ENCODE peak calls at places on chromosomes 3 and 15, in four cellular contexts. H, E, T and Z are unnamed samples.

GRCh38 chr3:69462022-69462825 is 76.3 kb upstream of the FRMD4B start:
- DNase-seq in H (no peak), E (no peak), T (no peak), Z (no peak)

GRCh38 chr15:97420116-97420515 is 540.4 kb upstream of the ARRDC4 start:
- DNase-seq in H (no peak), E (no peak), T (no peak), Z (no peak)

GRCh38 chr3:140276698-140277097 is 341.7 kb downstream of the CLSTN2 start:
- DNase-seq in H (peak), E (peak), T (peak), Z (peak)

GRCh38 chr3:182583545-182583944 is 209.8 kb upstream of the ATP11B start:
- DNase-seq in H (no peak), E (no peak), T (no peak), Z (no peak)

GRCh38 chr3:53242642-53243041 is 13.2 kb downstream of the TKT start:
- DNase-seq in H (no peak), E (no peak), T (no peak), Z (no peak)

GRCh38 chr15:79064496-79064895 is 26.1 kb downstream of the RASGRF1 start:
- DNase-seq in H (no peak), E (no peak), T (no peak), Z (no peak)

GRCh38 chr3:101963902-101964362 is 114.6 kb downstream of the NFKBIZ start:
- DNase-seq in H (no peak), E (no peak), T (no peak), Z (no peak)

GRCh38 chr15:58179206-58179605 is 41.0 kb downstream of the AQP9 start:
- DNase-seq in H (no peak), E (no peak), T (no peak), Z (no peak)

GRCh38 chr3:29552036-29552435 is 271.2 kb downstream of the RBMS3 start:
- DNase-seq in H (no peak), E (no peak), T (no peak), Z (no peak)

GRCh38 chr3:122398920-122399319 is 14.9 kb downstream of the FAM162A start:
- DNase-seq in H (no peak), E (no peak), T (no peak), Z (no peak)

GRCh38 chr3:168134931-168135330 is 39.2 kb upstream of the GOLIM4 start:
- DNase-seq in H (no peak), E (no peak), T (no peak), Z (no peak)

GRCh38 chr3:191330309-191330712 is at the start of gene UTS2B:
- DNase-seq in H (no peak), E (peak), T (no peak), Z (no peak)

GRCh38 chr3:79361748-79362378 is 405.9 kb downstream of the ROBO1 start:
- DNase-seq in H (no peak), E (peak), T (no peak), Z (peak)

GRCh38 chr3:100032262-100032661 is 82.0 kb downstream of the FILIP1L start:
- DNase-seq in H (no peak), E (no peak), T (no peak), Z (no peak)

GRCh38 chr3:152073267-152073666 is 195.5 kb upstream of the MBNL1 start:
- DNase-seq in H (no peak), E (no peak), T (no peak), Z (no peak)

GRCh38 chr15:76198456-76199105 is 112.7 kb downstream of the ETFA start:
- DNase-seq in H (no peak), E (no peak), T (no peak), Z (no peak)

GRCh38 chr3:53650928-53651654 is 156.7 kb downstream of the CACNA1D start:
- DNase-seq in H (no peak), E (no peak), T (no peak), Z (no peak)

GRCh38 chr3:169218314-169218983 is 445.1 kb downstream of the MECOM start:
- DNase-seq in H (no peak), E (peak), T (peak), Z (peak)

GRCh38 chr15:57861039-57861638 is 154.6 kb downstream of the POLR2M start:
- DNase-seq in H (peak), E (peak), T (peak), Z (peak)

GRCh38 chr3:100833483-100833882 is 124.2 kb downstream of the TFG start:
- DNase-seq in H (no peak), E (peak), T (no peak), Z (no peak)

GRCh38 chr3:10926831-10927521 is 65.6 kb upstream of the SLC6A1 start:
- DNase-seq in H (no peak), E (no peak), T (no peak), Z (no peak)

GRCh38 chr3:30289751-30290150 is 316.6 kb upstream of the TGFBR2 start:
- DNase-seq in H (no peak), E (no peak), T (no peak), Z (no peak)

GRCh38 chr3:33131328-33132018 is 17.7 kb downstream of the CRTAP start:
- DNase-seq in H (no peak), E (peak), T (peak), Z (peak)

GRCh38 chr3:48756640-48757039 is 39.6 kb upstream of the IP6K2 start:
- DNase-seq in H (no peak), E (peak), T (no peak), Z (no peak)

GRCh38 chr3:57815034-57815433 is 58.9 kb downstream of the SLMAP start:
- DNase-seq in H (no peak), E (no peak), T (no peak), Z (no peak)

GRCh38 chr3:7070461-7070860 is 209.5 kb downstream of the GRM7 start:
- DNase-seq in H (no peak), E (no peak), T (no peak), Z (no peak)
- TF ChIP-seq POLR2A in H (no peak), E (no peak), T (no peak), Z (no peak)

GRCh38 chr15:68553594-68553993 is 25.2 kb upstream of the CORO2B start:
- DNase-seq in H (no peak), E (no peak), T (no peak), Z (no peak)

GRCh38 chr15:68552344-68552743 is 26.4 kb upstream of the CORO2B start:
- DNase-seq in H (peak), E (no peak), T (no peak), Z (no peak)

GRCh38 chr15:68553994-68554715 is 24.6 kb upstream of the CORO2B start:
- DNase-seq in H (peak), E (peak), T (peak), Z (peak)

GRCh38 chr15:68551296-68551635 is 27.5 kb upstream of the CORO2B start:
- DNase-seq in H (no peak), E (no peak), T (no peak), Z (no peak)

DNA sequence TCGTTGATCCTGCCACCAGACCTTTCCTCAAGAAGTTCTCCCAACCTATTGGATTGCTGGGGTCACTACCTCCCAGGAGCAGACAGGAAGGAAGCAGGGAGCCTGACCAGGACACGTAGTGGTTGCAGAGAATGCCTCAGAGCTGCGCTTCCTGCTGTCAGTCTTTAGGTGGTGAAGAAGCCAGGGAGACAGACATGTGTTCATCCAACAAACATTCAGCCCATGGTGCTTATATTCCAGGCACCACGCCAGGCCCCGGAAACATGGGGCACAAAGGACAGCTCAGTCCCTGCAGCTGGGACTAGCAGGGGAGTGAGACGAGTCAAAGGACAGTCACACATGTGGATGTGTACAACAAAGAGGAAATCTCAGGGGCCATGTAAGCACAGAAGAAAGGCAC is 26.0 kb upstream of the CORO2B start:
- DNase-seq in H (peak), E (no peak), T (no peak), Z (no peak)
- TF ChIP-seq POLR2A in H (no peak), E (no peak), T (no peak), Z (no peak)

GRCh38 chr3:196051336-196052076 is 30.4 kb downstream of the TFRC start:
- DNase-seq in H (no peak), E (no peak), T (no peak), Z (no peak)
- TF ChIP-seq POLR2A in H (no peak), E (no peak), T (no peak), Z (peak)

DNA sequence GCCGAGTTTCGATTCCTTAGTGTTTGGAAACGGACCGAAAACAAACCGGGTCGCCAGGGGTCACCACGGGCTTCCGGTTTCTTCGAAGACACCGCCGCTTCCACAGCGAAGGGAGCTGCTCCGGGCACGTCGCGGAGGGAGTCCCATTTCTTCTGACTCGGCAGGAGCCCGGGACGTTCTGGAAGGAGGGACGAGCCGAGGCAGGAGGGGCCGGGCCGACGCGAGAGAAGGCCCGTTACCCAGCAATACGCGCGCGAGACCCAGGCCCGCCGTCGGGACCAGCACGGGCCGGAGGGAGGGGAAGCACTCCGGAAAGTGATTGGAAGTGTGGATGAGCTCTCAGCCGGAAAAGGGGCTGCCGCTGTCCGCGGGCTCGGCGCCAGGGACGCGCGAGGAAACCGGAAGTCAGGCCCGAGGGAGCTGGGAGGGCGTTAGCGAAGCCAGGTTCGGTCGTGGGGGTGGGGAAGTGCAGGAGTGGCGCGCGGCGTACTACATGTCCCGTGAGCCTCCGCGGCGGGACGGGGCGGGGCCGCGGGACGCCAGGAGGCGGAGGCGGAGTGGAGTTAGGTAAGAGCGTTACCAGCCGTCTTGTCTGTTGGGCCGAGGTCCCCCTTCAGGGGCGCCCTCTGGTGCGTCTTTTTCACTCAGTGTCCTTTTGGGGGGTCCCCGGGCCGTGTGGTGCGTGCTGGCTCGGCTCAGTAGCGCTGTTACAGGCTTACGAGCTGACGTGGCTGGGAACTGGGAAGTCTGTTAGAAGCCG is at the start of the genes AZI2 and ZCWPW2:
- DNase-seq in H (peak), E (peak), T (peak), Z (peak)
- TF ChIP-seq POLR2A in H (peak), E (peak), T (peak), Z (peak)